ENCODE peak calls at places on chromosomes 7 and 10, in eight cellular contexts. C, K, D, I, M, Q, Z and E are unnamed samples.

GRCh38 chr7:78169992-78170391 is 371.4 kb downstream of the PHTF2 start:
- DNase-seq in C (no peak), K (no peak), D (no peak), I (no peak), M (no peak), Q (no peak), Z (no peak), E (no peak)

GRCh38 chr7:132977234-132977633 is 104.7 kb downstream of the CHCHD3 start:
- DNase-seq in C (no peak), K (no peak), D (no peak), I (no peak), M (no peak), Q (no peak), Z (no peak), E (no peak)

GRCh38 chr7:32175099-32175498 is 104.9 kb upstream of the PDE1C start:
- DNase-seq in C (no peak), K (no peak), D (no peak), I (no peak), M (no peak), Q (no peak), Z (no peak), E (no peak)

GRCh38 chr10:98293550-98294269 is 25.7 kb upstream of the LOXL4 start:
- DNase-seq in C (no peak), K (no peak), D (peak), I (no peak), M (no peak), Q (no peak), Z (no peak), E (no peak)

GRCh38 chr10:95247881-95248583 is 42.8 kb downstream of the PDLIM1 start:
- DNase-seq in C (no peak), K (no peak), D (no peak), I (no peak), M (no peak), Q (no peak), Z (no peak), E (no peak)

GRCh38 chr10:49647554-49647953 is 31.9 kb upstream of the C10orf53 start:
- DNase-seq in C (no peak), K (no peak), D (no peak), I (no peak), M (no peak), Q (no peak), Z (no peak), E (no peak)

GRCh38 chr7:111266613-111267012 is 175.7 kb downstream of the LRRN3 start:
- DNase-seq in C (no peak), K (no peak), D (no peak), I (no peak), M (peak), Q (no peak), Z (no peak), E (peak)

GRCh38 chr10:79207096-79207357 is 138.3 kb downstream of the ZMIZ1 start:
- DNase-seq in C (no peak), K (no peak), D (no peak), I (no peak), M (no peak), Q (no peak), Z (no peak), E (no peak)

GRCh38 chr10:43265799-43266721 is 805 bp downstream of the RASGEF1A start:
- DNase-seq in C (no peak), K (peak), D (peak), I (no peak), M (no peak), Q (peak), Z (no peak), E (no peak)

GRCh38 chr7:130932667-130933432 is 198.8 kb upstream of the KLF14 start:
- DNase-seq in C (no peak), K (no peak), D (no peak), I (no peak), M (no peak), Q (no peak), Z (no peak), E (no peak)

GRCh38 chr10:91185239-91185875 is 35.1 kb upstream of the PCGF5 start:
- DNase-seq in C (no peak), K (no peak), D (no peak), I (no peak), M (peak), Q (no peak), Z (no peak), E (no peak)

GRCh38 chr7:17623546-17624185 is 316.6 kb downstream of the SNX13 start:
- DNase-seq in C (no peak), K (no peak), D (no peak), I (no peak), M (no peak), Q (no peak), Z (no peak), E (no peak)

GRCh38 chr7:44491229-44491628 is 771 bp upstream of the NUDCD3 start:
- DNase-seq in C (no peak), K (no peak), D (no peak), I (no peak), M (no peak), Q (no peak), Z (no peak), E (no peak)

GRCh38 chr7:155268211-155268610 is 29.5 kb upstream of the INSIG1 start:
- DNase-seq in C (no peak), K (no peak), D (no peak), I (no peak), M (no peak), Q (no peak), Z (no peak), E (no peak)

GRCh38 chr7:11130012-11130411 is 156.3 kb downstream of the PHF14 start:
- DNase-seq in C (no peak), K (no peak), D (no peak), I (no peak), M (peak), Q (no peak), Z (no peak), E (no peak)

GRCh38 chr10:122163182-122164027 is 107.7 kb upstream of the BTBD16 start:
- DNase-seq in C (no peak), K (no peak), D (no peak), I (peak), M (no peak), Q (peak), Z (no peak), E (no peak)

GRCh38 chr7:14850039-14850438 is 52.5 kb downstream of the DGKB start:
- DNase-seq in C (no peak), K (no peak), D (no peak), I (no peak), M (no peak), Q (no peak), Z (no peak), E (no peak)

GRCh38 chr10:131690805-131691239 is 210.0 kb upstream of the PPP2R2D start:
- DNase-seq in C (no peak), K (no peak), D (no peak), I (no peak), M (no peak), Q (no peak), Z (no peak), E (no peak)

GRCh38 chr10:127987467-127988380 is 80.8 kb downstream of the PTPRE start:
- DNase-seq in C (no peak), K (no peak), D (no peak), I (no peak), M (no peak), Q (no peak), Z (no peak), E (no peak)

GRCh38 chr7:105691692-105692564 is 110.6 kb upstream of the EFCAB10 start:
- DNase-seq in C (peak), K (peak), D (peak), I (no peak), M (peak), Q (peak), Z (peak), E (peak)

GRCh38 chr7:39832519-39833085 is 117.5 kb upstream of the CDK13 start:
- DNase-seq in C (no peak), K (no peak), D (no peak), I (no peak), M (no peak), Q (no peak), Z (no peak), E (no peak)
- H3K4me3 ChIP-seq in C (peak), K (peak), D (no peak), I (peak), M (no peak), Q (peak), Z (no peak), E (no peak)

DNA sequence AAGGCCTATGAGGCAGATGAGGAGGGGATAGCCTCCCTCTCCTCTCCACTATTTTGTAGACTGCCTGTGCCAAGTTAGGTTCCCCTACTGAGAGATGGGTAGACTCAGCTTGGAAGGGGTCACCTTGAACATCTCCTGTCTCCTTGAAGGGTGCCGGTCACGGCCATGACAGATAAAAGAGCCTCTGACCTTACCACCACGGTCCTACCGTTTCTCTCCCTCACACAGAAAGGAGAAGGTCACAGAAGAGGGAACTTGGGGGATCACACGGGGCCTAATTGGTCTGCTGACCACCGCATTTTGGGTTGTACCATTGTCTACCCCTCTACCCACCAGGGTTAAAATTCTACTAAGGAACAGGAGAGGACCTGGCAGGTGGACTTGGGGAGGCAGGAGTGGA is 17.0 kb downstream of the PRSS2 start:
- DNase-seq in C (no peak), K (no peak), D (no peak), I (no peak), M (no peak), Q (no peak), Z (no peak), E (no peak)
- H3K4me3 ChIP-seq in C (no peak), K (no peak), D (no peak), I (no peak), M (no peak), Q (no peak), Z (no peak), E (no peak)

GRCh38 chr7:47938574-47939165 is 9.6 kb downstream of the PKD1L1 start:
- DNase-seq in C (no peak), K (no peak), D (peak), I (no peak), M (no peak), Q (no peak), Z (no peak), E (no peak)

GRCh38 chr7:47937065-47937687 is 11.1 kb downstream of the PKD1L1 start:
- DNase-seq in C (no peak), K (no peak), D (peak), I (no peak), M (no peak), Q (peak), Z (no peak), E (no peak)

GRCh38 chr7:47939425-47940036 is 8.7 kb downstream of the PKD1L1 start:
- DNase-seq in C (no peak), K (no peak), D (peak), I (no peak), M (no peak), Q (no peak), Z (no peak), E (no peak)

GRCh38 chr7:47936323-47936722 is 11.9 kb downstream of the PKD1L1 start:
- DNase-seq in C (no peak), K (no peak), D (peak), I (no peak), M (no peak), Q (no peak), Z (no peak), E (no peak)

DNA sequence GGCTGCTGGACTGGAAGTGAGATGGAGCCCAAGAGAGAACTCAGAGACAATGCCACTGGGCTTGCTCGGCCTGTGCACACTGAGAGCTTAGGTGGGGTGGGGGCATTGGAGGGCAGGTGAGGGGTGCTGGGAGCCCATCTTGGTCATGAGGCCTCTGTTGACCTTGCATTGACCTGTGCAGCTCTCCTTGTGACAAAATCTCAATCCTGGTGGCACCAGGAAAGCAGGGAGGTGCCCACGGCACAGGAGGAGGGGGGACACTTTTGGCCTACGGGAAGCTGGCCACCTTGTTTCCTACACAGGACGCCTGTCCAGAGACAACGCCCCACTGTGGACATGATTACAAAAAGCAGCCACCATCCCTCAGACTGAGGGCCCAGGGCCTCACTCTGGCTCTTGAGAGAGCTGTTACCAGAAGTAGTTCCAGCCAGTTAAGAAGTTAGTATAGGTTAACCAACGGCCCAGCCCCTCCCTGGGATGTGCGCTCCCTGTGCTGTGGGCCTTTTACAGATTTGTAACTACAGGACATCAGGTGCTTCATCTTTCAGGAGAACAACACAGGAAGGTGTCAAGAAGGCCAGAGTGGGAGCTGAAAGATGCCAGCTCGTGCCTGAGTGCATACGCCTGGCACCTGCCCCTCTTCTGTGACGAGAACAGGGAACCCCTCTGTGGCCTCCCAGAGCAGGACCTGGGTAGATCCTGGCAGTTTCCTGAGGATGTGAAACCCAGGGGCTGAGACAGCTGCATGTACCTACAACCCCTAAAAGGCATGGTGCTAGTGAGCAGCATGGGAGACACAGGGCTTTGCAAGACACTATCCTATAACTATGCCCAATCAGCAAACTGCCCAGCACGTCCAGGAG is 10.3 kb downstream of the PKD1L1 start:
- DNase-seq in C (no peak), K (no peak), D (peak), I (no peak), M (no peak), Q (no peak), Z (no peak), E (no peak)
- H3K4me3 ChIP-seq in C (no peak), K (no peak), D (no peak), I (no peak), M (no peak), Q (no peak), Z (no peak), E (no peak)

GRCh38 chr10:2949221-2949947 is 118.0 kb upstream of the PFKP start:
- DNase-seq in C (no peak), K (no peak), D (no peak), I (no peak), M (no peak), Q (no peak), Z (no peak), E (no peak)
- H3K4me3 ChIP-seq in C (no peak), K (no peak), D (no peak), I (no peak), M (no peak), Q (no peak), Z (no peak), E (no peak)

GRCh38 chr10:124094419-124094785 is 1.0 kb upstream of the CHST15 start:
- DNase-seq in C (no peak), K (no peak), D (no peak), I (no peak), M (no peak), Q (no peak), Z (no peak), E (no peak)
- H3K4me3 ChIP-seq in C (peak), K (peak), D (no peak), I (peak), M (no peak), Q (no peak), Z (no peak), E (no peak)

GRCh38 chr7:39810710-39811109 is 139.3 kb upstream of the CDK13 start:
- DNase-seq in C (no peak), K (no peak), D (no peak), I (no peak), M (no peak), Q (no peak), Z (no peak), E (no peak)
- H3K4me3 ChIP-seq in C (no peak), K (no peak), D (no peak), I (no peak), M (no peak), Q (no peak), Z (no peak), E (no peak)

GRCh38 chr7:27367179-27367929 is 124.8 kb downstream of the EVX1 start:
- DNase-seq in C (no peak), K (no peak), D (no peak), I (no peak), M (no peak), Q (no peak), Z (no peak), E (no peak)

GRCh38 chr7:27361522-27361921 is 118.9 kb downstream of the EVX1 start:
- DNase-seq in C (no peak), K (no peak), D (no peak), I (no peak), M (no peak), Q (no peak), Z (no peak), E (no peak)

GRCh38 chr7:27367930-27368549 is 125.4 kb downstream of the EVX1 start:
- DNase-seq in C (no peak), K (no peak), D (no peak), I (no peak), M (no peak), Q (no peak), Z (no peak), E (no peak)

GRCh38 chr7:27362026-27362425 is 119.4 kb downstream of the EVX1 start:
- DNase-seq in C (no peak), K (no peak), D (no peak), I (no peak), M (no peak), Q (no peak), Z (no peak), E (no peak)

GRCh38 chr7:27364344-27364758 is 121.7 kb downstream of the EVX1 start:
- DNase-seq in C (peak), K (no peak), D (peak), I (no peak), M (peak), Q (no peak), Z (peak), E (peak)
- H3K4me3 ChIP-seq in C (no peak), K (no peak), D (no peak), I (no peak), M (peak), Q (no peak), Z (no peak), E (peak)

GRCh38 chr10:71269301-71270288 is 49.5 kb upstream of the SLC29A3 start:
- DNase-seq in C (no peak), K (no peak), D (no peak), I (peak), M (no peak), Q (peak), Z (peak), E (no peak)
- H3K4me3 ChIP-seq in C (no peak), K (no peak), D (no peak), I (peak), M (no peak), Q (no peak), Z (no peak), E (no peak)